ENCODE peak calls at places on chromosomes 13 and 19, in nine cellular contexts. B is mammary epithelial cell, L is IMR-90, D is endodermal cell, P is adipocyte, O is colonic mucosa, C is SK-N-SH, T is fibroblast of lung, U is GM23248. Y is an unnamed sample.

GRCh38 chr13:94345374-94346195 is 133.9 kb downstream of the DCT start:
- DNase-seq in B (peak; percentile 77), L (peak; percentile 44), D (no peak), P (peak; percentile 64), O (no peak), C (peak; percentile 51), T (peak; percentile 45), U (peak; percentile 27), Y (no peak)

GRCh38 chr13:45700971-45701900 is 884 bp upstream of the CBY2 start:
- DNase-seq in B (no peak), L (no peak), D (no peak), P (no peak), O (no peak), C (no peak), T (no peak), U (no peak), Y (peak; percentile 91)

GRCh38 chr13:85140192-85140591 is 659.0 kb downstream of the SLITRK6 start:
- DNase-seq in B (peak; percentile 86), L (no peak), D (no peak), P (no peak), O (no peak), C (no peak), T (peak; percentile 3), U (no peak), Y (no peak)

GRCh38 chr13:37127706-37128241 is 22.3 kb upstream of the CSNK1A1L start:
- DNase-seq in B (no peak), L (peak; percentile 94), D (no peak), P (peak; percentile 73), O (no peak), C (no peak), T (peak; percentile 98), U (peak; percentile 85), Y (no peak)

GRCh38 chr19:21604941-21605548 is 99.6 kb downstream of the ZNF429 start:
- DNase-seq in B (peak; percentile 78), L (no peak), D (no peak), P (no peak), O (peak; percentile 42), C (no peak), T (peak; percentile 20), U (peak; percentile 12), Y (no peak)

GRCh38 chr19:574658-575526 is 2.5 kb downstream of the BSG start:
- DNase-seq in B (no peak), L (peak; percentile 59), D (peak; percentile 59), P (peak; percentile 52), O (peak; percentile 36), C (no peak), T (peak; percentile 67), U (peak; percentile 68), Y (no peak)

GRCh38 chr19:48711106-48711662 is 8.3 kb downstream of the MAMSTR start:
- DNase-seq in B (no peak), L (no peak), D (no peak), P (no peak), O (no peak), C (no peak), T (no peak), U (no peak), Y (no peak)

GRCh38 chr13:59360108-59360507 is 803.6 kb downstream of the DIAPH3 start:
- DNase-seq in B (no peak), L (no peak), D (no peak), P (no peak), O (no peak), C (no peak), T (no peak), U (no peak), Y (no peak)

GRCh38 chr13:34174671-34175145 is 356.8 kb downstream of the RFC3 start:
- DNase-seq in B (no peak), L (peak; percentile 33), D (no peak), P (peak; percentile 65), O (no peak), C (no peak), T (peak; percentile 46), U (peak; percentile 50), Y (no peak)

GRCh38 chr13:110156186-110157065 is 150.5 kb downstream of the COL4A1 start:
- DNase-seq in B (no peak), L (peak; percentile 24), D (peak; percentile 43), P (no peak), O (no peak), C (no peak), T (peak; percentile 71), U (no peak), Y (no peak)

GRCh38 chr13:20721058-20721453 is 17.6 kb downstream of the IL17D start:
- DNase-seq in B (no peak), L (no peak), D (no peak), P (no peak), O (no peak), C (no peak), T (no peak), U (no peak), Y (no peak)

GRCh38 chr13:20718958-20719566 is 15.6 kb downstream of the IL17D start:
- DNase-seq in B (no peak), L (no peak), D (no peak), P (no peak), O (no peak), C (no peak), T (no peak), U (no peak), Y (no peak)

GRCh38 chr13:20719783-20720182 is 16.3 kb downstream of the IL17D start:
- DNase-seq in B (no peak), L (no peak), D (no peak), P (no peak), O (no peak), C (no peak), T (no peak), U (no peak), Y (no peak)

GRCh38 chr13:20720499-20720898 is 17.0 kb downstream of the IL17D start:
- DNase-seq in B (no peak), L (no peak), D (no peak), P (no peak), O (no peak), C (no peak), T (no peak), U (no peak), Y (no peak)

DNA sequence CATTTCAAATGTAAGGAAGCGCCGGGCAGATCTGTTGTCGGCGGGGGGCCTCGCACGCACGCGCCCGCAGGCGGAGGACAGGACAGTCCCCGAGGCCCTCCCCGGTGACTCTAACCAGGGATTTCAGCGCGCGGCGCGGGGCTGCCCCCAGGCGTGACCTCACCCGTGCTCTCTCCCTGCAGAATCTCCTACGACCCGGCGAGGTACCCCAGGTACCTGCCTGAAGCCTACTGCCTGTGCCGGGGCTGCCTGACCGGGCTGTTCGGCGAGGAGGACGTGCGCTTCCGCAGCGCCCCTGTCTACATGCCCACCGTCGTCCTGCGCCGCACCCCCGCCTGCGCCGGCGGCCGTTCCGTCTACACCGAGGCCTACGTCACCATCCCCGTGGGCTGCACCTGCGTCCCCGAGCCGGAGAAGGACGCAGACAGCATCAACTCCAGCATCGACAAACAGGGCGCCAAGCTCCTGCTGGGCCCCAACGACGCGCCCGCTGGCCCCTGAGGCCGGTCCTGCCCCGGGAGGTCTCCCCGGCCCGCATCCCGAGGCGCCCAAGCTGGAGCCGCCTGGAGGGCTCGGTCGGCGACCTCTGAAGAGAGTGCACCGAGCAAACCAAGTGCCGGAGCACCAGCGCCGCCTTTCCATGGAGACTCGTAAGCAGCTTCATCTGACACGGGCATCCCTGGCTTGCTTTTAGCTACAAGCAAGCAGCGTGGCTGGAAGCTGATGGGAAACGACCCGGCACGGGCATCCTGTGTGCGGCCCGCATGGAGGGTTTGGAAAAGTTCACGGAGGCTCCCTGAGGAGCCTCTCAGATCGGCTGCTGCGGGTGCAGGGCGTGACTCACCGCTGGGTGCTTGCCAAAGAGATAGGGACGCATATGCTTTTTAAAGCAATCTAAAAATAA is 18.2 kb downstream of the IL17D start:
- DNase-seq in B (peak; percentile 31), L (peak; percentile 79), D (peak; percentile 82), P (peak; percentile 72), O (peak; percentile 37), C (peak; percentile 67), T (peak; percentile 66), U (peak; percentile 68), Y (no peak)
- H3K9ac ChIP-seq in B (no peak overlapping the region), L (no peak overlapping the region), D (no peak overlapping the region), P (no peak overlapping the region), O (peak overlapping the region; percentile 12), C (no peak overlapping the region), T (no peak overlapping the region), U (peak overlapping the region; percentile 15), Y (no peak overlapping the region)

GRCh38 chr19:15248648-15249559 is 16.7 kb upstream of the EPHX3 start:
- DNase-seq in B (peak; percentile 75), L (peak; percentile 91), D (no peak), P (peak; percentile 94), O (peak; percentile 72), C (no peak), T (peak; percentile 89), U (peak; percentile 98), Y (no peak)
- H3K9ac ChIP-seq in B (peak overlapping the region; percentile 22), L (peak overlapping the region; percentile 66), D (no peak overlapping the region), P (peak overlapping the region; percentile 84), O (peak overlapping the region; percentile 41), C (peak overlapping the region; percentile 33), T (peak overlapping the region; percentile 73), U (peak overlapping the region; percentile 95), Y (no peak overlapping the region)

DNA sequence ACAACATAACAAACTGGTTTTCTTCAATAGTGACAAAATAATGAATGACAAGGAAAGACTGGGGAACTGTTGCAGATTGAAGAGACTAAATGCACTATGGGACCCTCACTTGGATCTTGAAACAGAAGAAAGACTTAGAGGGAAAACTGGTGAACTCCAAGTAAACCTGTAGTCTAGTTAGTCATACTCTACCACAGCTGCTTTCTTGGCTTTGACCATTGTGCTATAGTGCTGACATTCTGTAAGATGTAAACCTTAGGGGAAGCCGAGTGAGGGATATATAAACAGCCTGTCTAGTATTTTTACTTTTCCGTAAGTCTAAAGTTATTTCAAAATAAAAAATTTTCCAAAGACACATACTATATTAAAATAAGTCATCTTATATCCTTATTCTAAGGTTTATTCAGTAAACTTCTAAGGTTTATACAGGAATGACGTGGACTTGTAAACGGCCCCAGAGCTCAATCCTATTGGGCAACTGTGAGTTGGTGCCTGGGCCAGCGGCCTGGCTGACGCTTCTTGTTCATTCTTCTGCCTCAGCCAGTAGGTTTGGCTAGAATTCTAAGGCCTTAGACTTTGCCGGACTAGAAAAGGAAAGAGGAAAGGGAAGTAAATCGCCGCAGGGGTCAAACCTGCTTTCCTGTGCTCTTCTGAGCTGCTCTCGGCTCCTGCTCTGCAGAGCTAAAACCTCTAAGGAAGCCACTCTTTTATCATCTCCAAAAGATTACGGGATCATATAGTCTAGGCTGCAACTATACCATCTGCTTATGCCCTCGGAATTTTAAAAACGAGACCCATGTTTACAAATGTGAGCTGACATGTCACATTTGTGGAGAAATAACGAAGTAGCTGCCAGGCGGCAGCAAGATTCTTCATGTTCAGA is 33.7 kb upstream of the UBE2L5 start:
- DNase-seq in B (peak; percentile 42), L (peak; percentile 89), D (no peak), P (no peak), O (no peak), C (no peak), T (no peak), U (peak; percentile 91), Y (no peak)
- H3K9ac ChIP-seq in B (no peak overlapping the region), L (peak overlapping the region; percentile 38), D (no peak overlapping the region), P (peak overlapping the region; percentile 68), O (no peak overlapping the region), C (no peak overlapping the region), T (no peak overlapping the region), U (peak overlapping the region; percentile 79), Y (no peak overlapping the region)

DNA sequence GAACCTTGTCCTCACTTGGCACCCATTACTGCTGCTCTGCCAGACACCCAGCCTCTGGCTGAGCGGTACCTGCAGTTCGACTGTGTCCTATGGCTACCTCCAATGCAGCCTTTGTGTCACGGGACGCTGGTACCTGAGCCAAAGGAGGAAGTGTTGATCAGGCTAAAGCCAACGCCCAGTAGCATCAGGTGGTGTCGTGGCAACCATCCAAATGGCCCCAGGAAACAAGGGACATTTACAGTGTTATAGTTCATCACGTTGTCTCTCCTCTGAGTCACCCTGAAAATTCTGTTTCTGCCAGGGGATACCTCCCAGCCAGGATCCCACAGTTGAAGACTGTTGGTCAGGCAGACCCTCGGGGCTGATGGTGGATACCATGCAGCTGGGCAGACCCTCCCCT is 10.1 kb downstream of the RHPN2 start:
- DNase-seq in B (peak; percentile 67), L (no peak), D (no peak), P (no peak), O (peak; percentile 98), C (no peak), T (no peak), U (no peak), Y (no peak)
- H3K9ac ChIP-seq in B (no peak overlapping the region), L (no peak overlapping the region), D (no peak overlapping the region), P (no peak overlapping the region), O (peak overlapping the region; percentile 89), C (no peak overlapping the region), T (no peak overlapping the region), U (no peak overlapping the region), Y (no peak overlapping the region)

Y was measured in MM.1S.